ENCODE peak calls at places on chromosomes 16 and 17, in six cellular contexts. X is activated naive CD8-positive, alpha-beta T cell treated with anti-CD3 and anti-CD28 coated beads, Interleukin-2, amount 50 U/mL, for 24 hours; N is EL; S is tibial nerve; G is heart right ventricle; V is stimulated activated CD4-positive, alpha-beta T cell treated with anti-CD3 and anti-CD28 coated beads, Interleukin-2, amount 100 ng/mL, for 24 hours. M is an unnamed sample.

GRCh38 chr17:30363715-30364202 is 15.0 kb upstream of the CPD start:
- DNase-seq in N (peak), V (peak), G (no peak), S (no peak), X (peak), M (peak)

GRCh38 chr16:11319529-11320146 is 25.6 kb upstream of the RMI2 start:
- DNase-seq in N (no peak), S (no peak), G (no peak), X (no peak), V (no peak), M (no peak)

GRCh38 chr17:67247416-67247900 is 2.5 kb upstream of the HELZ start:
- DNase-seq in G (no peak), N (no peak), S (no peak), V (no peak), X (no peak), M (no peak)

GRCh38 chr17:60421273-60422161 is 772 bp upstream of the CHCT1 start:
- DNase-seq in X (peak), N (peak), S (peak), G (peak), V (peak), M (peak)

GRCh38 chr17:74042744-74043486 is 160.6 kb upstream of the RPL38 start:
- DNase-seq in G (no peak), X (peak), V (peak), N (peak), S (no peak), M (no peak)

GRCh38 chr16:73671102-73671501 is 623.2 kb upstream of the ZFHX3 start:
- DNase-seq in V (no peak), G (no peak), N (no peak), X (no peak), S (no peak), M (no peak)

GRCh38 chr16:645852-646678 is 3.1 kb upstream of the WDR90 start:
- DNase-seq in V (no peak), N (no peak), G (no peak), X (no peak), S (no peak), M (peak)

GRCh38 chr17:40283662-40284061 is 4.0 kb upstream of the CDC6 start:
- DNase-seq in X (no peak), G (no peak), N (peak), V (no peak), S (no peak), M (no peak)

GRCh38 chr17:40779181-40779909 is 3.0 kb downstream of the KRT27 start:
- DNase-seq in V (peak), N (no peak), X (peak), S (no peak), G (no peak), M (peak)

M was measured in left colon.